ENCODE peak calls at places on chromosome 13, in four cellular contexts. G is activated CD4-positive, alpha-beta T cell treated with anti-CD3 and anti-CD28 coated beads, Interleukin-2, amount 50 U/mL, for 1 hour; U is omental fat pad; O is mesendoderm. H is an unnamed sample.

GRCh38 chr13:19062019-19062646 is 119.5 kb downstream of the TUBA3C start:
- DNase-seq in G (no peak), U (no peak), O (no peak), H (no peak)

GRCh38 chr13:113355621-113356020 is 8.3 kb downstream of the GRTP1 start:
- DNase-seq in G (no peak), U (no peak), O (no peak), H (no peak)

GRCh38 chr13:94335786-94336357 is 143.6 kb downstream of the DCT start:
- DNase-seq in G (no peak), U (no peak), O (no peak), H (no peak)

GRCh38 chr13:40026174-40026585 is 370.7 kb downstream of the COG6 start:
- DNase-seq in G (no peak), U (no peak), O (no peak), H (peak)

GRCh38 chr13:43405457-43405856 is 381.3 kb downstream of the ENOX1 start:
- DNase-seq in G (no peak), U (no peak), O (no peak), H (no peak)

GRCh38 chr13:19888799-19889198 is 25.4 kb upstream of the ZMYM5 start:
- DNase-seq in G (no peak), U (no peak), O (no peak), H (no peak)

GRCh38 chr13:100528353-100528752 is 60.2 kb downstream of the GGACT start:
- DNase-seq in G (no peak), U (no peak), O (no peak), H (no peak)

GRCh38 chr13:23160241-23161175 is 20.3 kb upstream of the SGCG start:
- DNase-seq in G (no peak), U (no peak), O (peak), H (no peak)

GRCh38 chr13:36026556-36026955 is 104.6 kb downstream of the DCLK1 start:
- DNase-seq in G (no peak), U (no peak), O (no peak), H (no peak)

H was measured in activated T-cell treated with anti-CD3 and anti-CD28 coated beads for 24 hours.